ENCODE peak calls at places on chromosomes 13 and 19, in four cellular contexts. T is neural progenitor cell, J is PC-3, P is GM23248. O is an unnamed sample. For H3F3A and H3K9me3, the result is how much of the 10 kb centered on the place peaks cover.

GRCh38 chr19:57887195-57887941 is 1.5 kb downstream of the ZNF814 start:
- DNase-seq in T (peak), J (no peak), P (peak), O (no peak)

GRCh38 chr19:47408156-47408938 is 11.0 kb downstream of the MEIS3 start:
- DNase-seq in T (no peak), J (no peak), P (peak), O (no peak)

GRCh38 chr13:94620286-94620896 is 18.7 kb downstream of the GPR180 start:
- DNase-seq in T (peak), J (peak), P (peak), O (peak)

GRCh38 chr19:39384839-39385568 is 5.9 kb downstream of the PAF1 start:
- DNase-seq in T (no peak), J (no peak), P (no peak), O (no peak)

GRCh38 chr19:50703915-50704548 is 15.6 kb downstream of the SHANK1 start:
- DNase-seq in T (peak), J (peak), P (no peak), O (no peak)

GRCh38 chr13:49326222-49326917 is 78.6 kb downstream of the CDADC1 start:
- DNase-seq in T (no peak), J (no peak), P (no peak), O (peak)

GRCh38 chr19:55590621-55591020 is 8.7 kb downstream of the FIZ1 start:
- DNase-seq in T (peak), J (peak), P (peak), O (no peak)

GRCh38 chr13:41294914-41295313 is 16.2 kb upstream of the NAA16 start:
- DNase-seq in T (no peak), J (no peak), P (no peak), O (no peak)

GRCh38 chr19:17235618-17236413 is 9.8 kb downstream of the OCEL1 start:
- DNase-seq in T (peak), J (no peak), P (peak), O (peak)

GRCh38 chr19:47445937-47446402 is 25.7 kb downstream of the SLC8A2 start:
- DNase-seq in T (peak), J (peak), P (peak), O (no peak)

GRCh38 chr13:35179494-35179893 is 237.4 kb downstream of the NBEA start:
- DNase-seq in T (no peak), J (peak), P (peak), O (no peak)

GRCh38 chr19:6551607-6552450 is 21.0 kb downstream of the TNFSF9 start:
- DNase-seq in T (peak), J (no peak), P (peak), O (no peak)

GRCh38 chr13:95756072-95756471 is 79.1 kb downstream of the DNAJC3 start:
- DNase-seq in T (no peak), J (no peak), P (no peak), O (no peak)

GRCh38 chr13:100214886-100215285 is 126.0 kb downstream of the PCCA start:
- DNase-seq in T (no peak), J (peak), P (peak), O (no peak)

GRCh38 chr19:48391100-48392005 is at the start of gene KDELR1:
- DNase-seq in T (peak), J (peak), P (peak), O (peak)

GRCh38 chr13:76707360-76707759 is 178.8 kb downstream of the KCTD12 start:
- DNase-seq in T (no peak), J (no peak), P (peak), O (no peak)

GRCh38 chr13:112218416-112218815 is 151.5 kb downstream of the SOX1 start:
- DNase-seq in T (no peak), J (no peak), P (no peak), O (no peak)
- H3F3A ChIP-seq in T (under half), J (under half), P (under half), O (under half)

GRCh38 chr19:14715841-14716240 is 26.0 kb downstream of the ZNF333 start:
- DNase-seq in T (no peak), J (no peak), P (no peak), O (no peak)

GRCh38 chr19:14718522-14719113 is 28.8 kb downstream of the ZNF333 start:
- DNase-seq in T (no peak), J (no peak), P (peak), O (no peak)

GRCh38 chr19:14722127-14722526 is 32.3 kb downstream of the ZNF333 start:
- DNase-seq in T (no peak), J (no peak), P (no peak), O (no peak)

DNA sequence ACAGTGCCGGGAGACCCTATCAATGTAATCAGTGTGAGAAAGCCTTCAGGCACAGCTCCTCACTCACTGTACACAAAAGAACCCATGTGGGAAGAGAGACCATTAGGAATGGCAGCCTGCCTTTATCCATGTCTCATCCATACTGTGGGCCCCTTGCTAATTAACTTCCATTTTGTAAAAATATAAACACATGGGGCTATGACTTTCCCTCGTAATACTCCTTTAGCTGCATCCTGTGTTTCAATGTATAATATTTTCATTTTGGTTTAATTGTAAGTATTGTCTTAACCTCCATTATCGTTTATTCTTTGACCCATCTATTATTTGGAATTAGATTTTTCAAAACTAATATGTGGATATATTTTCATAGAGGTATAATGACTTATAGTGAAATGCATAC is 29.3 kb downstream of the ZNF333 start:
- DNase-seq in T (no peak), J (no peak), P (no peak), O (no peak)
- H3K9me3 ChIP-seq in T (under half), J (under half), P (under half), O (under half)

GRCh38 chr13:46142692-46143238 is 37.9 kb upstream of the CPB2 start:
- DNase-seq in T (peak), J (no peak), P (no peak), O (no peak)
- H3F3A ChIP-seq in T (under half), J (under half), P (under half), O (under half)

DNA sequence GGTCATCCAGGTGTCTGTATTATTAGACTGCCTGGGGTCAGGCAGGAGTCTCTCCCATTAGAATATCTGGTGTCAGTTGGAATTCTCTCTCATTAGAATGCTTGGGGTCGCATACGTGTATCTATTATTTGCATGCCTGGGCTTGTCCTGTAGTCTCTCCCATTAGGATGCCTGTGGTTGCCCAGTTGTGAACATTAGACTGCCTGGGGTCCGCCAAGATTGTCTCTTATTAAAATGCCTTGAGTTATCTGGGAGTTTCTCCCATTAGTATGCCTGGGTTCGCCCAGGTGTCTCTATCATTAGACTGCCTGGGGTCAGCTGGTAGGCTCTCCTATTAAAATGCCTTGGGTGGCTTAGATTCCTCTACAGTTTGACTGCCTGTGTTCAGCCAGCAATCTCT is 1494.7 kb downstream of the UQCRFS1 start:
- DNase-seq in T (no peak), J (no peak), P (no peak), O (no peak)
- H3K9me3 ChIP-seq in T (under half), J (under half), P (under half), O (under half)

DNA sequence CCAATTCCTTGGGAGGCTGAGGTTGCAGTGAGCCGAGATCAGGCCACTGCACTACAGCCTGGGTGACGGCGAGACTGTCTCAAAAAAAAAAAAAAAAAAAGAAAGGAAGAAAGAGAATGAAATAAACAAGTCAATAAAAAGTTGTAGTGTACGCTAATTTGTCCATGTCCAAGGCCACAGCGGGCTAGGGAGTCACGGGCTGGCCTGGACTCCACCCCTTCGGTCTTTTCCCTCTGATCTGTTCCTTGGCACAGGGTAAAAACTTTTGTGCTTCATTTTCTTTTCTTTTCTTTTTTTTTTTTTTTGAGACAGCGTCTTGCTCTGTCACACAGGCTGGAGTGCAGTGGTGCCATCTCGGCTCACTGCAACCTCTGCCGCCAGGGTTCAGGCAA is 19.4 kb upstream of the MKNK2 start:
- DNase-seq in T (no peak), J (no peak), P (no peak), O (no peak)
- H3F3A ChIP-seq in T (under half), J (under half), P (under half), O (half or more)

GRCh38 chr19:23002690-23003422 is at the start of gene ZNF728:
- DNase-seq in T (no peak), J (no peak), P (no peak), O (no peak)
- H3K9me3 ChIP-seq in T (under half), J (under half), P (under half), O (under half)

O was measured in MM.1S.